ENCODE peak calls at places on chromosomes 4 and X, in seven cellular contexts. Q, D, M, S, V, P and G are unnamed samples.
A peak's percentile ranks its signal among the peaks of the same experiment; 100 is the strongest.

GRCh38 chr4:108830509-108831244 is 67.8 kb upstream of the ETNPPL start:
- DNase-seq in Q (no peak), D (no peak), M (peak; percentile 89), S (no peak), V (peak; percentile 53), P (peak; percentile 47), G (no peak)

GRCh38 chr4:75633846-75634245 is 3.5 kb upstream of the CDKL2 start:
- DNase-seq in Q (no peak), D (no peak), M (no peak), S (no peak), V (no peak), P (peak; percentile 85), G (no peak)

GRCh38 chrX:151889451-151889850 is 23.2 kb upstream of the MAGEA4 start:
- DNase-seq in Q (no peak), D (no peak), M (no peak), S (no peak), V (peak; percentile 29), P (no peak), G (no peak)

GRCh38 chr4:87511500-87511899 is 17.7 kb downstream of the SPARCL1 start:
- DNase-seq in Q (no peak), D (no peak), M (no peak), S (no peak), V (no peak), P (no peak), G (no peak)

GRCh38 chr4:39427477-39428119 is 20.9 kb downstream of the KLB start:
- DNase-seq in Q (no peak), D (no peak), M (no peak), S (peak; percentile 40), V (peak; percentile 48), P (no peak), G (no peak)

GRCh38 chr4:84562156-84562555 is 20.8 kb upstream of the CDS1 start:
- DNase-seq in Q (no peak), D (no peak), M (no peak), S (no peak), V (no peak), P (no peak), G (no peak)

GRCh38 chr4:1517592-1518411 is 111.6 kb upstream of the NKX1-1 start:
- DNase-seq in Q (no peak), D (no peak), M (no peak), S (no peak), V (no peak), P (no peak), G (no peak)

GRCh38 chrX:17737707-17738001 is 361 bp downstream of the SCML1 start:
- DNase-seq in Q (no peak), D (no peak), M (no peak), S (no peak), V (no peak), P (no peak), G (no peak)

GRCh38 chr4:156672924-156673323 is 298.7 kb downstream of the PDGFC start:
- DNase-seq in Q (no peak), D (no peak), M (peak; percentile 24), S (no peak), V (no peak), P (peak; percentile 90), G (no peak)

GRCh38 chrX:95382799-95383198 is 1301.8 kb upstream of the DIAPH2 start:
- DNase-seq in Q (no peak), D (no peak), M (no peak), S (no peak), V (no peak), P (no peak), G (no peak)

GRCh38 chrX:39309018-39309620 is 507.9 kb downstream of the MID1IP1 start:
- DNase-seq in Q (no peak), D (no peak), M (peak; percentile 17), S (no peak), V (peak; percentile 30), P (peak; percentile 75), G (no peak)

GRCh38 chr4:95537967-95538485 is 10.7 kb downstream of the UNC5C start:
- DNase-seq in Q (no peak), D (no peak), M (no peak), S (no peak), V (no peak), P (no peak), G (no peak)

GRCh38 chr4:185115827-185116232 is 27.2 kb upstream of the SLC25A4 start:
- DNase-seq in Q (peak; percentile 88), D (no peak), M (peak; percentile 30), S (peak; percentile 93), V (peak; percentile 89), P (peak; percentile 85), G (peak; percentile 86)

GRCh38 chr4:1412376-1413220 is 6.4 kb upstream of the NKX1-1 start:
- DNase-seq in Q (peak; percentile 4), D (no peak), M (no peak), S (peak; percentile 11), V (peak; percentile 2), P (no peak), G (peak; percentile 34)

GRCh38 chr4:182555997-182556418 is 312.8 kb downstream of the TENM3 start:
- DNase-seq in Q (no peak), D (no peak), M (peak; percentile 81), S (no peak), V (peak; percentile 71), P (peak; percentile 92), G (no peak)

GRCh38 chrX:11381464-11381863 is 88.3 kb downstream of the AMELX start:
- DNase-seq in Q (no peak), D (no peak), M (peak; percentile 76), S (peak; percentile 36), V (peak; percentile 65), P (peak; percentile 45), G (peak; percentile 20)

GRCh38 chrX:77505227-77505626 is 58.0 kb downstream of the FGF16 start:
- DNase-seq in Q (no peak), D (no peak), M (peak; percentile 53), S (no peak), V (no peak), P (peak; percentile 46), G (no peak)

GRCh38 chrX:72029473-72030411 is 102.0 kb downstream of the RTL5 start:
- DNase-seq in Q (no peak), D (no peak), M (peak; percentile 16), S (no peak), V (peak; percentile 42), P (peak; percentile 93), G (peak; percentile 47)

GRCh38 chr4:129095811-129096454 is at the start of gene C4orf33:
- DNase-seq in Q (peak; percentile 80), D (peak; percentile 78), M (peak; percentile 88), S (peak; percentile 81), V (peak; percentile 92), P (peak; percentile 69), G (peak; percentile 67)

GRCh38 chr4:83043801-83044407 is 8.9 kb downstream of the COPS4 start:
- DNase-seq in Q (no peak), D (no peak), M (no peak), S (no peak), V (no peak), P (peak; percentile 68), G (no peak)

GRCh38 chrX:27571164-27571563 is 19.0 kb upstream of the DCAF8L2 start:
- DNase-seq in Q (no peak), D (no peak), M (no peak), S (no peak), V (no peak), P (no peak), G (no peak)
- H3K36me3 ChIP-seq in Q (no peaks in the 10 kb centered on the region), D (no peaks in the 10 kb centered on the region), M (no peaks in the 10 kb centered on the region), S (no peaks in the 10 kb centered on the region), V (no peaks in the 10 kb centered on the region), P (no peaks in the 10 kb centered on the region), G (no peaks in the 10 kb centered on the region)

GRCh38 chr4:56316011-56316650 is 71.2 kb downstream of the AASDH start:
- DNase-seq in Q (no peak), D (no peak), M (no peak), S (no peak), V (no peak), P (no peak), G (no peak)
- H3K36me3 ChIP-seq in Q (no peaks in the 10 kb centered on the region), D (no peaks in the 10 kb centered on the region), M (no peaks in the 10 kb centered on the region), S (no peaks in the 10 kb centered on the region), V (no peaks in the 10 kb centered on the region), P (no peaks in the 10 kb centered on the region), G (no peaks in the 10 kb centered on the region)

DNA sequence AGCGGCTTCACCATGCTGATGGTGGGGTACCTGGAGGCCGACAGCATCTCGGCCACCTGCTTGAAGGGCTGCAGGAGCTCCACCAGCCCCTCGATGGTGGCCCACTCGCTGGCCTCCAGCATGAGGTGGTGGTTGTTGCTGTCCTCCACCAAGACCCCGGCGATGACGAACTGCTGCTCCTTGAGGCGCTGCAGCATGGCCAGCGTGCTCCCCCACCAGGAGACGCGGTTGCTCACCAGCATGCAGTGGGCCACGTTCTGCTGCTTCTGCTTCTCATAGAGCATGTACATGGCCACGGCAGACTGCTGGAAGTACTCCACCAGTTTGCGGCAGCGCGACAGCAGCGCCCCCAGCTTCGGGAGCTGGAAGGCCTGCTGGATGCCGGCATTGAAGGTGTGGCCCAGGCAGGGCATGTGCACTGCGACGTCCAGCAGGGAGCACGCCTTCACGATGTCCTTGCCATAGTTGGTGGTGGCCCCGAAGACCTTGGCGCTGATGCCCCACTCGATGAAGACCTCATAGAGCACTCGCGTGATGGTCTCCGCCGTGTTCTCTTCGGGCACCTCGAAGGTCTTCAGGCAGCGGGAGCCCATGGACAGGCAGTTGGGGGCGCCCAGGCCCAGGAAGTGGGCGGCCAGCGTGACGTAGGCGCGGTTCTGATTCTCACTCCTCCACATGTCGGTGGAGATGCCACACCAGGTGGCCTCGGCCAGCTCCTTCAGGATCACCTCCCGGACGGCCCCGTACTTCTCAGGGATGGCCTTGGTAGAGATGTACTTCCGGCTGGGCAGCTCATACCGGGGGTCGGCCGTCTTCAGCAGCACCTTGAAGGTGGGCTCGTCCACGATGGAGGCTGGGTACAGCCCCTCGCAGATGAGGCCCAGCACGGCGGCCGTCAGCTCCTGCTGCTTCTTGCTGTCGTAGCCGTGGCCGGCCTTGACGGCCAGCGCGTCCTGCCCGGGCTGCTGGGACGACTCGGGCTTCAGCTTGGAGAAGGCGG is 11.0 kb downstream of the DHRSX start:
- DNase-seq in Q (no peak), D (no peak), M (no peak), S (no peak), V (no peak), P (no peak), G (no peak)
- H3K36me3 ChIP-seq in Q (peaks cover 19% of the 10 kb centered on the region), D (peaks cover 9% of the 10 kb centered on the region), M (peaks cover 44% of the 10 kb centered on the region), S (peaks cover 38% of the 10 kb centered on the region), V (no peaks in the 10 kb centered on the region), P (peaks cover 18% of the 10 kb centered on the region), G (peaks cover 13% of the 10 kb centered on the region)

GRCh38 chr4:165330666-165331065 is 3.2 kb downstream of the MSMO1 start:
- DNase-seq in Q (no peak), D (no peak), M (no peak), S (no peak), V (no peak), P (no peak), G (no peak)

GRCh38 chr4:165330071-165330470 is 2.6 kb downstream of the MSMO1 start:
- DNase-seq in Q (no peak), D (no peak), M (no peak), S (no peak), V (no peak), P (no peak), G (no peak)

GRCh38 chr4:165331316-165331715 is 3.8 kb downstream of the MSMO1 start:
- DNase-seq in Q (no peak), D (no peak), M (peak; percentile 12), S (no peak), V (no peak), P (peak; percentile 44), G (no peak)

GRCh38 chr4:165332502-165332901 is 5.0 kb downstream of the MSMO1 start:
- DNase-seq in Q (no peak), D (no peak), M (no peak), S (no peak), V (no peak), P (no peak), G (no peak)

DNA sequence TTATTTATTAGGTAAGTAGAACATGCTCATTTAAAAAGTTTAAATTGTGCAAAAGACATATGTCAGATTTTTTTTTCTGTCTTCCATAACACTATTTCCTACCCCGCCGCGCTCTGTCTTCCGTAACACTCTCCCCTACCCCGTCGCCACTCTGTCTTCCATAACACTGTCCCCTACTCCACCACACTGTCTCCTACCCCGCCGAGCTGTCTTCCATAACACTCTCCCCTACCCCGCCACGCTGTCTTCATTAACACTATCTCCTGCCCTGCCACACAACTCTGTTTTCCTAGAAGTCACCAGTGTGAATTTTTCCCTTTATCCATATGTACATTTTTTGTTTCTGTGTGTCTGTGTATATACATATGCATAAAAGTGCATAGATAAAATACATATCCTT is 4.4 kb downstream of the MSMO1 start:
- DNase-seq in Q (no peak), D (no peak), M (no peak), S (peak; percentile 32), V (no peak), P (no peak), G (no peak)
- H3K36me3 ChIP-seq in Q (no peaks in the 10 kb centered on the region), D (peaks cover 4% of the 10 kb centered on the region), M (peaks cover 69% of the 10 kb centered on the region), S (peaks cover 68% of the 10 kb centered on the region), V (no peaks in the 10 kb centered on the region), P (peaks cover 8% of the 10 kb centered on the region), G (peaks cover 41% of the 10 kb centered on the region)